ENCODE peak calls at places on chromosomes 4 and X, in six cellular contexts. K, X, T, I, P and U are unnamed samples.

GRCh38 chr4:116636917-116637316 is 448.5 kb downstream of the TRAM1L1 start:
- DNase-seq in X (no peak), I (no peak), T (no peak), K (no peak), P (no peak), U (peak)

GRCh38 chr4:174575436-174575835 is 53.1 kb upstream of the HPGD start:
- DNase-seq in T (no peak), K (no peak), I (no peak), X (no peak), P (no peak), U (no peak)

GRCh38 chr4:52288212-52288611 is 237.1 kb downstream of the SPATA18 start:
- DNase-seq in X (no peak), T (no peak), P (no peak), K (no peak), I (no peak), U (no peak)

GRCh38 chr4:160887668-160888067 is 1276.1 kb downstream of the FSTL5 start:
- DNase-seq in P (no peak), X (no peak), T (no peak), I (no peak), K (no peak), U (no peak)

GRCh38 chrX:23902419-23902818 is 5.3 kb downstream of the APOO start:
- DNase-seq in K (no peak), P (no peak), T (no peak), X (no peak), I (no peak), U (peak)

GRCh38 chr4:139609647-139610046 is 53.6 kb upstream of the SETD7 start:
- DNase-seq in I (no peak), P (no peak), K (no peak), T (no peak), X (no peak), U (peak)

GRCh38 chr4:102625232-102625930 is 124.2 kb downstream of the NFKB1 start:
- DNase-seq in P (peak), K (peak), I (no peak), T (peak), X (no peak), U (peak)

GRCh38 chr4:40418430-40419230 is 83.5 kb downstream of the CHRNA9 start:
- DNase-seq in P (no peak), T (no peak), X (no peak), I (no peak), K (no peak), U (peak)

GRCh38 chrX:40949071-40949470 is 136.2 kb upstream of the USP9X start:
- DNase-seq in K (no peak), I (no peak), P (no peak), T (no peak), X (no peak), U (no peak)

GRCh38 chr4:79650217-79650616 is 242.2 kb upstream of the GK2 start:
- DNase-seq in T (no peak), X (no peak), P (no peak), I (no peak), K (no peak), U (no peak)

GRCh38 chr4:170691168-170691567 is 601.4 kb upstream of the AADAT start:
- DNase-seq in P (no peak), I (no peak), X (no peak), T (no peak), K (no peak), U (no peak)

GRCh38 chrX:15206306-15206705 is 63.6 kb downstream of the ASB9 start:
- DNase-seq in K (no peak), X (no peak), P (no peak), T (no peak), I (no peak), U (peak)

GRCh38 chr4:107901213-107901934 is 30.0 kb upstream of the CYP2U1 start:
- DNase-seq in I (no peak), X (no peak), K (no peak), P (no peak), T (no peak), U (no peak)

GRCh38 chrX:46381630-46382029 is 163.6 kb downstream of the ZNF674 start:
- DNase-seq in I (peak), T (peak), P (peak), K (no peak), X (peak), U (peak)

GRCh38 chr4:71257761-71258160 is 81.1 kb upstream of the SLC4A4 start:
- DNase-seq in K (no peak), I (no peak), P (no peak), X (no peak), T (no peak), U (no peak)

GRCh38 chrX:45769919-45770582 is 569.4 kb upstream of the DIPK2B start:
- DNase-seq in T (peak), I (no peak), K (peak), X (no peak), P (no peak), U (peak)

GRCh38 chr4:9933184-9933583 is 88.1 kb downstream of the SLC2A9 start:
- DNase-seq in I (no peak), X (no peak), P (no peak), K (no peak), T (no peak), U (no peak)

GRCh38 chrX:152658302-152658701 is 20.6 kb downstream of the GABRQ start:
- DNase-seq in X (no peak), I (no peak), T (no peak), P (peak), K (no peak), U (no peak)

GRCh38 chrX:48531359-48531954 is 8.1 kb upstream of the TBC1D25 start:
- DNase-seq in K (no peak), X (no peak), T (no peak), P (no peak), I (no peak), U (peak)

GRCh38 chr4:126242679-126243390 is 928.1 kb downstream of the FAT4 start:
- DNase-seq in K (no peak), X (no peak), P (no peak), T (no peak), I (no peak), U (no peak)

GRCh38 chr4:113060853-113061252 is 11.4 kb downstream of the ANK2 start:
- DNase-seq in K (no peak), I (no peak), X (no peak), P (peak), T (no peak), U (peak)

GRCh38 chr4:188374870-188375269 is 235.6 kb downstream of the TRIML1 start:
- DNase-seq in P (no peak), X (no peak), I (no peak), T (no peak), K (no peak), U (no peak)

GRCh38 chr4:156710571-156711195 is 260.9 kb downstream of the PDGFC start:
- DNase-seq in K (no peak), X (no peak), P (no peak), I (no peak), T (no peak), U (no peak)

GRCh38 chrX:119686087-119686639 is 6.8 kb downstream of the SEPTIN6 start:
- DNase-seq in K (no peak), I (no peak), X (peak), P (no peak), T (peak), U (no peak)

GRCh38 chr4:139286186-139286698 is 6.2 kb upstream of the MGARP start:
- DNase-seq in K (no peak), T (no peak), I (no peak), P (no peak), X (no peak), U (no peak)

GRCh38 chr4:87657525-87657924 is 7.4 kb downstream of the DMP1 start:
- DNase-seq in T (no peak), X (no peak), K (no peak), I (no peak), P (no peak), U (no peak)

GRCh38 chr4:47485047-47485692 is at the start of gene ATP10D:
- DNase-seq in T (peak), I (peak), X (peak), K (peak), P (peak), U (peak)

GRCh38 chr4:164716901-164717300 is 37.0 kb upstream of the SMIM31 start:
- DNase-seq in I (no peak), P (peak), T (no peak), K (no peak), X (no peak), U (peak)

GRCh38 chrX:110226931-110227330 is 91.0 kb downstream of the AMMECR1 start:
- DNase-seq in K (no peak), X (no peak), P (no peak), T (no peak), I (no peak), U (no peak)

GRCh38 chrX:153771261-153771681 is 7.2 kb downstream of the PLXNB3 start:
- DNase-seq in T (no peak), K (no peak), X (peak), P (no peak), I (no peak), U (no peak)

GRCh38 chrX:21972721-21973120 is 32.2 kb downstream of the SMS start:
- DNase-seq in P (no peak), I (no peak), X (no peak), T (no peak), K (no peak), U (peak)

GRCh38 chr4:25174674-25175073 is 14.4 kb upstream of the SEPSECS start:
- DNase-seq in T (no peak), P (no peak), X (no peak), K (no peak), I (no peak), U (no peak)

GRCh38 chrX:11386001-11386523 is 92.8 kb downstream of the AMELX start:
- DNase-seq in X (no peak), K (no peak), P (no peak), I (no peak), T (no peak), U (no peak)

GRCh38 chr4:121449416-121449815 is 68.6 kb upstream of the QRFPR start:
- DNase-seq in K (no peak), X (no peak), P (no peak), I (no peak), T (no peak), U (peak)

GRCh38 chr4:139740531-139741041 is 75.0 kb downstream of the MGST2 start:
- DNase-seq in X (no peak), T (no peak), P (peak), K (peak), I (no peak), U (peak)

GRCh38 chr4:158682071-158682470 is 10.0 kb downstream of the ETFDH start:
- DNase-seq in K (no peak), P (no peak), T (no peak), I (no peak), X (no peak), U (no peak)

GRCh38 chr4:37653601-37654000 is 32.6 kb downstream of the RELL1 start:
- DNase-seq in I (no peak), K (no peak), P (peak), X (no peak), T (no peak), U (no peak)

GRCh38 chrX:136115909-136116297 is 31.4 kb upstream of the FHL1 start:
- DNase-seq in X (no peak), P (no peak), K (no peak), I (no peak), T (no peak), U (no peak)

GRCh38 chr4:90127223-90127705 is at the start of gene CCSER1:
- DNase-seq in I (no peak), K (peak), P (peak), T (peak), X (peak), U (peak)